ENCODE peak calls at places on chromosomes 11 and 22, in nine cellular contexts. K, C, B, W, P, U, E, M and V are unnamed samples.

GRCh38 chr11:131246589-131247164 is 123.7 kb upstream of the NTM start:
- DNase-seq in E (no peak), P (peak; percentile 24), C (no peak), M (peak; percentile 8), K (no peak), U (peak; percentile 5), W (peak; percentile 31), B (peak; percentile 71), V (no peak)

GRCh38 chr11:19378814-19379213 is 138.1 kb upstream of the E2F8 start:
- DNase-seq in U (no peak), E (no peak), K (no peak), C (no peak), W (no peak), P (peak; percentile 36), M (no peak), B (no peak), V (no peak)

GRCh38 chr22:18091916-18092526 is 14.2 kb downstream of the PEX26 start:
- DNase-seq in U (no peak), P (peak; percentile 81), B (no peak), K (no peak), M (peak; percentile 73), E (peak; percentile 69), W (no peak), C (no peak), V (no peak)

GRCh38 chr11:112693781-112694180 is 267.4 kb upstream of the NCAM1 start:
- DNase-seq in C (no peak), M (no peak), U (no peak), W (no peak), P (no peak), B (no peak), E (peak; percentile 27), K (no peak), V (no peak)

GRCh38 chr11:119340335-119341221 is at the start of gene C1QTNF5:
- DNase-seq in E (no peak), U (no peak), P (peak; percentile 89), B (peak; percentile 60), W (no peak), K (no peak), M (peak; percentile 95), C (peak; percentile 90), V (no peak)

GRCh38 chr11:16669799-16670415 is 68.5 kb upstream of the C11orf58 start:
- DNase-seq in B (no peak), M (no peak), W (peak; percentile 77), E (peak; percentile 84), K (no peak), C (no peak), P (no peak), U (no peak), V (no peak)

GRCh38 chr11:75013051-75013450 is 24.3 kb downstream of the NEU3 start:
- DNase-seq in M (no peak), W (no peak), B (no peak), P (no peak), K (no peak), C (no peak), E (no peak), U (no peak), V (no peak)

GRCh38 chr11:117949062-117949461 is 19.9 kb upstream of the TMPRSS13 start:
- DNase-seq in P (no peak), W (no peak), K (no peak), U (no peak), C (no peak), M (no peak), B (no peak), E (no peak), V (peak; percentile 46)

GRCh38 chr11:129458756-129459535 is 83.3 kb downstream of the BARX2 start:
- DNase-seq in E (no peak), B (no peak), W (no peak), U (no peak), M (no peak), P (no peak), C (no peak), K (no peak), V (no peak)

GRCh38 chr11:121965330-121965729 is 150.7 kb downstream of the BLID start:
- DNase-seq in P (no peak), C (no peak), U (no peak), B (no peak), E (peak; percentile 79), W (no peak), K (no peak), M (no peak), V (no peak)

GRCh38 chr11:10050561-10050960 is 243.5 kb downstream of the SBF2 start:
- DNase-seq in M (no peak), P (no peak), C (no peak), U (peak; percentile 71), E (peak; percentile 82), W (no peak), B (no peak), K (no peak), V (no peak)

GRCh38 chr22:33986167-33986771 is 66.0 kb upstream of the LARGE1 start:
- DNase-seq in P (no peak), U (no peak), W (no peak), B (no peak), C (no peak), E (no peak), M (no peak), K (no peak), V (no peak)

GRCh38 chr22:20729194-20729593 is 44.7 kb upstream of the SERPIND1 start:
- DNase-seq in W (no peak), M (no peak), U (no peak), K (no peak), E (no peak), P (no peak), B (no peak), C (no peak), V (no peak)

GRCh38 chr11:98564233-98564632 is 456.5 kb upstream of the CNTN5 start:
- DNase-seq in K (no peak), C (no peak), B (no peak), P (no peak), W (no peak), M (no peak), E (no peak), U (no peak), V (no peak)

GRCh38 chr11:87425943-87426342 is 388.2 kb downstream of the TMEM135 start:
- DNase-seq in C (no peak), K (no peak), B (no peak), M (no peak), E (no peak), P (no peak), U (no peak), W (peak; percentile 10), V (no peak)

GRCh38 chr11:60370811-60371297 is 7.5 kb upstream of the MS4A7 start:
- DNase-seq in C (no peak), E (peak; percentile 6), K (no peak), U (peak; percentile 86), P (no peak), B (no peak), W (no peak), M (no peak), V (no peak)

GRCh38 chr11:95152878-95153856 is 63.5 kb downstream of the ENDOD1 start:
- DNase-seq in P (no peak), M (no peak), W (no peak), U (no peak), B (no peak), C (no peak), E (no peak), K (no peak), V (no peak)

DNA sequence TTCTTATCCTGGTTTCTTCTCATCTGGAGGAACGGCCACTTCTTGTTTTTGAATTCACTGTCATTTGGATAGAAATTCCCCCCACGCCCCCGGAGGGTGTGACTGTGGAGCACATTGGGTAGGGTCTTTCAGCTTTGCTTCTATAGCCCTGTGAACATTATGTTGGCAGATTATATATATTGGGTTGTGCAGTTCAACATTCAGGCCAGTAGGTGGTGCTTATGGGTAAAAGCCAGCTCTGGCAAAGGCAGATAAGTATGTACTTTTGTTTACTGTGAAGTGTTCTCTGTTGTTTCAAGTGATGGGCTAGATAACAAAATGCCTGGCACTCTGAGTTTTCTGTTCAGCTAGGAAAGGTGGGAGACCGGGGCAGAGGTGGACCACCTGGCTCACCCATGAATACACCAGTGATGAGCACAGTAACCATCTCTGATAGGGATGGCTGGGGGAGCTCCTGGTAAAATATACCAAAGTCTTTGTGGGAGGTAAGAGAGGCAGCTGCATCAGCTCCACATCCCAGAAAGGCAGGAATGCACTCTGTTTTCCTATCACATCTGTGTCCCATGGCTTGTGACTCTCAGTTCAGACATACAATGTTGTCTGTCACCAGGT is 1348.2 kb upstream of the RAG2 start:
- DNase-seq in K (no peak), W (peak; percentile 29), U (peak; percentile 12), B (peak; percentile 54), C (no peak), M (no peak), E (peak; percentile 43), P (no peak), V (no peak)
- TF ChIP-seq CTCF in K (peak; percentile 41), W (peak; percentile 78), U (peak; percentile 73), B (peak; percentile 85), C (no peak), M (peak; percentile 56), E (peak; percentile 81), P (peak; percentile 30), V (peak; percentile 58)

GRCh38 chr11:73597956-73598718 is at the start of gene FAM168A:
- DNase-seq in B (peak; percentile 92), P (peak; percentile 96), M (peak; percentile 96), K (peak; percentile 81), C (peak; percentile 95), U (peak; percentile 93), W (peak; percentile 91), E (peak; percentile 98), V (peak; percentile 97)
- TF ChIP-seq CTCF in B (no peak), P (peak; percentile 35), M (peak; percentile 40), K (peak; percentile 46), C (no peak), U (no peak), W (no peak), E (peak; percentile 5), V (peak; percentile 26)

DNA sequence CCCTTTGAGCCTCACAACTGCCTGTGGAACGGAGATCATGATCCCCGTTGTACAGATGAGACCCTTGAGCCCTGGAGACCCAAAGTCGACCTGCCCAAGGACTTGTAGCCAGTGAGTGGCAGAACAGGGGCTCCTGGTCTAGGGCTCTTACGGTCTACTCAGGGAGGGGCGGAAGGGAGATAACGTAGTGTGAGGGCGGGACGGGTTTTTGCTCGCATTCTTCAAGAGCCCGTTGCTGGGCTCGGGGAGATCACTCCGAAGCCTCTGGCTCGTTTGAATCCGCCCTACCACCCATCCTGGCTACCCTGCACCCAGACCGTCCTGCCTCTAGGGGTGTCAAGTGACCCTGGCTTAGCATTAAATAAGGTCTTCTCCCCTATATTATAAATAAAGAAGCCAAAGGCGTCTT is 637 bp downstream of the CRY2 start:
- DNase-seq in K (no peak), P (peak; percentile 47), U (no peak), C (no peak), W (no peak), B (peak; percentile 37), E (peak; percentile 46), M (peak; percentile 49), V (no peak)
- TF ChIP-seq CTCF in K (no peak), P (peak; percentile 19), U (no peak), C (no peak), W (no peak), B (no peak), E (peak; percentile 19), M (peak; percentile 26), V (peak; percentile 23)

DNA sequence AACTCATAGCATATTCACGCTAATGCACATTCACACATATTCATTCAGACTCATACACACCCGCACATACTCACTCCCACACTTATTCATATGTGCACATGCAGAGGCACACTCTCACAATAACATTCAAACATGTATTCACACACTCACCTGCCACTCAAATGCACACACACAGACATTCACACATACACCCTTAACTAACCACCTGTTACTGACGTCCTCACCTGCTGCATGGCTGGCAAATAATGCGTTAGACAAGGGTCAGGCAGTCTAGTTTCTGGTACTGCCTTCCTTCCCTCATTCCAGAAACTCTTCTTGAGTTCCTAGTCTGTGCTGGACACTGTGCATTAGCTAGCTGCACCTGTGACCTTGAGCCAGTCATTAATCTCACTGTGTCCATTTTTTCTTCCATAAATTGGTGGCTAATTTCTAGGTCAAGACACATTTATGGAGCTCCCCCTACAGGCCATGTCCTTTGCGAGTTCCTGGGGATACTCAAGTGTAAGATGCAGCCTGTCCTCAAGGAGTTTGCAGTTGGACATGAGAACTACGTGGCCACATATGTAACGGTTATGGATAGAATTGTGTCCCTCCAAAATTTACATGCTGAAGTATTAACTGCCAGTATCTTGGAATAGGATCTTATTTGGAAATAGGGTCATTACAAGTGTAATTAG is 34.5 kb upstream of the SEZ6L start:
- DNase-seq in B (no peak), C (no peak), M (no peak), P (no peak), U (no peak), E (no peak), W (no peak), K (no peak), V (no peak)
- TF ChIP-seq CTCF in B (peak; percentile 31), C (no peak), M (no peak), P (no peak), U (peak; percentile 48), E (no peak), W (peak; percentile 65), K (no peak), V (no peak)